ENCODE peak calls at places on chromosomes 11 and 22, in nine cellular contexts. J is psoas muscle; W is ovary; Z is cardiac muscle cell; A is HAP-1; G is CD8-positive, alpha-beta T cell; H is tibial nerve; T is stomach; F is mammary epithelial cell. X is an unnamed sample.

GRCh38 chr22:31344369-31345330 is 1.5 kb downstream of the PATZ1 start:
- DNase-seq in J (peak; percentile 39), W (peak; percentile 60), Z (peak; percentile 5), A (peak; percentile 36), G (peak; percentile 65), H (peak; percentile 49), T (peak; percentile 63), F (no peak), X (peak; percentile 77)

GRCh38 chr11:77167791-77168190 is 39.7 kb downstream of the MYO7A start:
- DNase-seq in J (no peak), W (no peak), Z (no peak), A (no peak), G (no peak), H (no peak), T (no peak), F (no peak), X (no peak)

GRCh38 chr11:2911088-2912037 is 17.9 kb downstream of the PHLDA2 start:
- DNase-seq in J (no peak), W (no peak), Z (no peak), A (no peak), G (no peak), H (no peak), T (no peak), F (peak; percentile 50), X (no peak)

GRCh38 chr11:20031155-20032001 is 128.9 kb downstream of the DBX1 start:
- DNase-seq in J (no peak), W (no peak), Z (no peak), A (no peak), G (no peak), H (no peak), T (no peak), F (peak; percentile 69), X (no peak)

GRCh38 chr11:11602011-11602410 is 19.8 kb downstream of the GALNT18 start:
- DNase-seq in J (no peak), W (no peak), Z (no peak), A (no peak), G (no peak), H (no peak), T (no peak), F (no peak), X (no peak)

GRCh38 chr22:45207981-45208664 is 32.6 kb downstream of the KIAA0930 start:
- DNase-seq in J (no peak), W (no peak), Z (no peak), A (no peak), G (no peak), H (no peak), T (no peak), F (peak; percentile 19), X (no peak)

GRCh38 chr22:27715078-27715477 is 86.5 kb downstream of the MN1 start:
- DNase-seq in J (peak; percentile 59), W (no peak), Z (no peak), A (no peak), G (no peak), H (no peak), T (no peak), F (no peak), X (no peak)

GRCh38 chr22:26550498-26551033 is 38.3 kb upstream of the TFIP11 start:
- DNase-seq in J (no peak), W (no peak), Z (no peak), A (no peak), G (no peak), H (no peak), T (no peak), F (no peak), X (no peak)

GRCh38 chr11:7595016-7595869 is 78.1 kb downstream of the CYB5R2 start:
- DNase-seq in J (no peak), W (no peak), Z (no peak), A (peak; percentile 89), G (no peak), H (no peak), T (no peak), F (no peak), X (no peak)

GRCh38 chr11:114179234-114179941 is 116.8 kb upstream of the NNMT start:
- DNase-seq in J (peak; percentile 82), W (peak; percentile 82), Z (peak; percentile 24), A (no peak), G (no peak), H (peak; percentile 81), T (peak; percentile 89), F (no peak), X (peak; percentile 97)

GRCh38 chr11:64536396-64536935 is 54.6 kb upstream of the SLC22A12 start:
- DNase-seq in J (no peak), W (no peak), Z (no peak), A (no peak), G (no peak), H (no peak), T (no peak), F (no peak), X (no peak)

GRCh38 chr22:48819232-48819631 is 1008.4 kb downstream of the BRD1 start:
- DNase-seq in J (no peak), W (no peak), Z (no peak), A (no peak), G (no peak), H (no peak), T (no peak), F (no peak), X (no peak)

GRCh38 chr11:72683782-72684200 is 9.6 kb upstream of the PDE2A start:
- DNase-seq in J (peak; percentile 71), W (peak; percentile 76), Z (peak; percentile 76), A (peak; percentile 82), G (peak; percentile 80), H (peak; percentile 73), T (peak; percentile 68), F (no peak), X (peak; percentile 78)

GRCh38 chr22:41215926-41216325 is 10.8 kb downstream of the L3MBTL2 start:
- DNase-seq in J (no peak), W (no peak), Z (no peak), A (no peak), G (no peak), H (no peak), T (no peak), F (no peak), X (no peak)

GRCh38 chr11:57662893-57663292 is 5.0 kb upstream of the ZDHHC5 start:
- DNase-seq in J (no peak), W (no peak), Z (no peak), A (no peak), G (no peak), H (no peak), T (no peak), F (no peak), X (no peak)

GRCh38 chr22:20992456-20993303 is 9.2 kb downstream of the THAP7 start:
- DNase-seq in J (no peak), W (no peak), Z (no peak), A (no peak), G (no peak), H (no peak), T (no peak), F (no peak), X (no peak)

GRCh38 chr11:40882301-40882700 is 577.2 kb downstream of the LRRC4C start:
- DNase-seq in J (no peak), W (no peak), Z (no peak), A (no peak), G (no peak), H (no peak), T (no peak), F (no peak), X (no peak)

GRCh38 chr11:44243633-44244343 is 66.2 kb downstream of the ALX4 start:
- DNase-seq in J (no peak), W (no peak), Z (peak; percentile 89), A (peak; percentile 55), G (no peak), H (no peak), T (no peak), F (no peak), X (no peak)

GRCh38 chr11:94968334-94968958 is 4.9 kb downstream of the CWC15 start:
- DNase-seq in J (no peak), W (no peak), Z (peak; percentile 8), A (no peak), G (no peak), H (no peak), T (no peak), F (peak; percentile 4), X (no peak)
- H3K36me3 ChIP-seq in J (peaks cover 88% of the 10 kb centered on the region), W (no peaks in the 10 kb centered on the region), Z (peaks cover 79% of the 10 kb centered on the region), A (peaks cover 82% of the 10 kb centered on the region), G (peaks cover 60% of the 10 kb centered on the region), H (peaks cover 81% of the 10 kb centered on the region), T (peaks cover 58% of the 10 kb centered on the region), F (peaks cover 54% of the 10 kb centered on the region), X (peaks cover 82% of the 10 kb centered on the region)

GRCh38 chr11:70419307-70420007 is 21.1 kb downstream of the CTTN start:
- DNase-seq in J (no peak), W (no peak), Z (no peak), A (no peak), G (no peak), H (no peak), T (no peak), F (no peak), X (no peak)
- H3K36me3 ChIP-seq in J (peaks cover 99% of the 10 kb centered on the region), W (no peaks in the 10 kb centered on the region), Z (peaks cover 45% of the 10 kb centered on the region), A (peaks cover 79% of the 10 kb centered on the region), G (no peaks in the 10 kb centered on the region), H (peaks cover 100% of the 10 kb centered on the region), T (peaks cover 91% of the 10 kb centered on the region), F (peaks cover 43% of the 10 kb centered on the region), X (peaks cover 100% of the 10 kb centered on the region)

GRCh38 chr11:65660038-65660437 is 2.7 kb downstream of the RELA start:
- DNase-seq in J (no peak), W (no peak), Z (no peak), A (no peak), G (no peak), H (no peak), T (no peak), F (no peak), X (no peak)

GRCh38 chr11:65655570-65656332 is 7.0 kb downstream of the RELA start:
- DNase-seq in J (no peak), W (no peak), Z (no peak), A (no peak), G (no peak), H (no peak), T (no peak), F (no peak), X (no peak)

GRCh38 chr11:65654375-65655349 is 8.1 kb downstream of the RELA start:
- DNase-seq in J (no peak), W (peak; percentile 37), Z (no peak), A (no peak), G (peak; percentile 48), H (no peak), T (no peak), F (no peak), X (no peak)

GRCh38 chr11:65658174-65659021 is 4.3 kb downstream of the RELA start:
- DNase-seq in J (no peak), W (no peak), Z (no peak), A (no peak), G (no peak), H (no peak), T (no peak), F (no peak), X (no peak)

DNA sequence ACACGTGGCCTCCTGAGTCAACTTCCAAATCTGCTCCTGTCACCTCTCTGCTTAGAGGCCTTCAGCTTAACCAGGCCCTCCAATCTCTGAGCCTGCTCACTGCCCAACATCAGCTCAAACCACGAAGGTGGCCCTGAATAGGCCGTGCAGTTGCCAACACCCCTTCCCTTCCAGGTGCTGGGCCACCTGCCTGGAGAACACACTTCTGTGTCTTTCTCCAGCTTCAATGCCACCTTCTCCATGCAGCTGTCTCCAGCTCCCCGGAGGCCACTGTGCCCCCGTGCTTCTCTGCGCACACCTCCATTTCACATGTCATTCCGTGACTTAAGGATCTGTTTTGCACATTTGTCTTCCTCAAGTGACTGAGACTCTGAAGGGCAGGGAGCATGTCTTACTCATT is 5.3 kb downstream of the RELA start:
- DNase-seq in J (no peak), W (no peak), Z (no peak), A (no peak), G (no peak), H (no peak), T (no peak), F (no peak), X (no peak)
- H3K36me3 ChIP-seq in J (peaks cover 80% of the 10 kb centered on the region), W (no peaks in the 10 kb centered on the region), Z (peaks cover 46% of the 10 kb centered on the region), A (peaks cover 75% of the 10 kb centered on the region), G (peaks cover 57% of the 10 kb centered on the region), H (peaks cover 81% of the 10 kb centered on the region), T (peaks cover 73% of the 10 kb centered on the region), F (peaks cover 23% of the 10 kb centered on the region), X (peaks cover 80% of the 10 kb centered on the region)

GRCh38 chr11:116844722-116845121 is 7.3 kb upstream of the APOA1 start:
- DNase-seq in J (no peak), W (no peak), Z (no peak), A (no peak), G (no peak), H (no peak), T (no peak), F (no peak), X (no peak)
- H3K36me3 ChIP-seq in J (peaks cover 59% of the 10 kb centered on the region), W (no peaks in the 10 kb centered on the region), Z (peaks cover 41% of the 10 kb centered on the region), A (peaks cover 14% of the 10 kb centered on the region), G (peaks cover 36% of the 10 kb centered on the region), H (peaks cover 71% of the 10 kb centered on the region), T (peaks cover 42% of the 10 kb centered on the region), F (peaks cover 9% of the 10 kb centered on the region), X (peaks cover 55% of the 10 kb centered on the region)